ENCODE peak calls at places on chromosomes 3 and 15, in eight cellular contexts. Z is H54, N is activated gamma-delta T cell treated with Interleukin-2 at 50 U/mL for 16 hours, E is amniotic stem cell, H is GM23248, D is HT1080, A is AG04449, X is M059J. Q is an unnamed sample.

GRCh38 chr15:79595995-79596622 is 164.0 kb downstream of the MINAR1 start:
- DNase-seq in X (peak; percentile 81), A (no peak), D (peak; percentile 83), E (peak; percentile 11), N (no peak), H (peak; percentile 88), Z (peak; percentile 72), Q (peak; percentile 88)

GRCh38 chr15:80367094-80367493 is 37.1 kb upstream of the ARNT2 start:
- DNase-seq in X (peak; percentile 15), A (no peak), N (no peak), H (peak; percentile 36), E (no peak), Z (no peak), D (peak; percentile 41), Q (peak; percentile 7)

GRCh38 chr3:53645754-53646153 is 151.3 kb downstream of the CACNA1D start:
- DNase-seq in N (no peak), D (no peak), E (no peak), X (no peak), A (no peak), Z (no peak), H (no peak), Q (no peak)

GRCh38 chr3:161266731-161267150 is 45.6 kb downstream of the NMD3 start:
- DNase-seq in X (peak; percentile 86), Z (no peak), D (peak; percentile 65), N (no peak), A (peak; percentile 49), H (peak; percentile 76), E (no peak), Q (no peak)

GRCh38 chr3:117520582-117520981 is 811.0 kb downstream of the TUSC7 start:
- DNase-seq in A (no peak), D (no peak), N (no peak), X (no peak), H (no peak), Z (no peak), E (no peak), Q (no peak)

GRCh38 chr15:69987492-69988482 is 109.9 kb downstream of the TLE3 start:
- DNase-seq in A (no peak), D (no peak), H (no peak), N (no peak), E (no peak), Z (no peak), X (peak; percentile 70), Q (no peak)

GRCh38 chr15:49656734-49657133 is 35.9 kb downstream of the DTWD1 start:
- DNase-seq in E (no peak), Z (no peak), N (no peak), X (no peak), D (no peak), A (no peak), H (no peak), Q (no peak)

GRCh38 chr3:184155644-184156521 is 706 bp downstream of the DVL3 start:
- DNase-seq in N (peak; percentile 32), E (no peak), D (no peak), X (peak; percentile 50), Z (peak; percentile 61), H (peak; percentile 76), A (no peak), Q (no peak)

GRCh38 chr3:119098620-119099222 is 47.2 kb upstream of the TEX55 start:
- DNase-seq in N (no peak), D (peak; percentile 20), Z (peak; percentile 7), A (peak; percentile 2), H (peak; percentile 59), E (no peak), X (peak; percentile 39), Q (no peak)

GRCh38 chr3:173733029-173733652 is 335.6 kb downstream of the NLGN1 start:
- DNase-seq in X (peak; percentile 65), Z (no peak), E (no peak), D (peak; percentile 47), H (peak; percentile 68), A (no peak), N (no peak), Q (no peak)

GRCh38 chr15:39403674-39404117 is 177.2 kb upstream of the THBS1 start:
- DNase-seq in E (no peak), Z (no peak), X (peak; percentile 80), H (peak; percentile 57), A (peak; percentile 59), D (peak; percentile 36), N (no peak), Q (no peak)

GRCh38 chr3:53806182-53807116 is 39.8 kb downstream of the CHDH start:
- DNase-seq in N (no peak), E (peak; percentile 61), Z (peak; percentile 62), A (peak; percentile 59), H (peak; percentile 94), D (peak; percentile 44), X (peak; percentile 66), Q (no peak)

GRCh38 chr15:67843571-67844387 is 3.9 kb upstream of the RNU6-1 start:
- DNase-seq in E (no peak), Z (no peak), H (no peak), A (no peak), D (no peak), N (no peak), X (peak; percentile 68), Q (no peak)

GRCh38 chr3:153295906-153296305 is 133.9 kb downstream of the RAP2B start:
- DNase-seq in X (no peak), A (no peak), E (no peak), Z (no peak), H (peak; percentile 65), D (no peak), N (no peak), Q (no peak)

GRCh38 chr3:194871143-194871863 is 185.6 kb downstream of the FAM43A start:
- DNase-seq in E (peak; percentile 71), X (peak; percentile 94), Z (peak; percentile 99), H (peak; percentile 96), N (no peak), D (peak; percentile 89), A (peak; percentile 45), Q (no peak)

GRCh38 chr3:86180696-86181095 is 810.3 kb downstream of the VGLL3 start:
- DNase-seq in E (no peak), X (no peak), N (no peak), D (peak; percentile 71), Z (no peak), H (peak; percentile 4), A (no peak), Q (no peak)

GRCh38 chr15:71413419-71413818 is 298.1 kb downstream of the THSD4 start:
- DNase-seq in H (no peak), Z (no peak), X (no peak), E (no peak), D (no peak), A (no peak), N (no peak), Q (no peak)

GRCh38 chr3:126496894-126497850 is 20.4 kb downstream of the UROC1 start:
- DNase-seq in N (no peak), Z (no peak), A (no peak), H (no peak), E (no peak), X (no peak), D (no peak), Q (no peak)

GRCh38 chr3:53101956-53102355 is 28.3 kb downstream of the RFT1 start:
- DNase-seq in Z (no peak), X (no peak), E (no peak), A (no peak), N (no peak), H (no peak), D (no peak), Q (no peak)

GRCh38 chr3:128051459-128051836 is 789 bp upstream of the SEC61A1 start:
- DNase-seq in D (no peak), Z (no peak), X (no peak), A (no peak), H (peak; percentile 55), E (no peak), N (no peak), Q (no peak)

GRCh38 chr15:72968531-72968922 is 83.7 kb upstream of the NEO1 start:
- DNase-seq in Z (no peak), D (no peak), X (no peak), H (no peak), N (no peak), A (no peak), E (no peak), Q (no peak)

GRCh38 chr15:94395626-94396025 is 164.3 kb downstream of the MCTP2 start:
- DNase-seq in N (no peak), D (no peak), H (peak; percentile 67), A (peak; percentile 9), E (peak; percentile 1), X (no peak), Z (no peak), Q (no peak)

GRCh38 chr3:104526901-104527401 is 839.8 kb upstream of the ALCAM start:
- DNase-seq in X (no peak), Z (no peak), H (no peak), D (no peak), E (no peak), N (no peak), A (no peak), Q (no peak)

GRCh38 chr3:22594990-22595389 is 608.1 kb upstream of the UBE2E2 start:
- DNase-seq in A (no peak), E (no peak), H (no peak), D (no peak), Z (no peak), N (no peak), X (no peak), Q (no peak)

GRCh38 chr3:61936344-61936937 is 375.1 kb downstream of the PTPRG start:
- DNase-seq in E (no peak), Z (peak; percentile 7), D (peak; percentile 42), X (no peak), N (no peak), H (peak; percentile 62), A (no peak), Q (no peak)

Q was measured in CMK.